ENCODE peak calls at places on chromosomes 12 and 14, in five cellular contexts. One of them, this sample, is unnamed.

GRCh38 chr14:65433157-65433556 is 20.6 kb downstream of the FUT8 start:
- DNase-seq in sciatic nerve: no peak
- DNase-seq in stimulated activated CD8-positive, alpha-beta memory T cell treated with anti-CD3 and anti-CD28 coated beads, Interleukin-15, amount 100 ng/mL, for 1 hour: no peak
- DNase-seq in AG08396: no peak
- DNase-seq in stimulated activated CD4-positive, alpha-beta T cell treated with anti-CD3 and anti-CD28 coated beads, Interleukin-4, amount 100 ng/mL, for 4 hours: no peak
- DNase-seq in this sample: no peak

GRCh38 chr14:33709286-33709685 is 241.6 kb downstream of the EGLN3 start:
- DNase-seq in stimulated activated CD8-positive, alpha-beta memory T cell treated with anti-CD3 and anti-CD28 coated beads, Interleukin-15, amount 100 ng/mL, for 1 hour: no peak
- DNase-seq in AG08396: no peak
- DNase-seq in sciatic nerve: no peak
- DNase-seq in stimulated activated CD4-positive, alpha-beta T cell treated with anti-CD3 and anti-CD28 coated beads, Interleukin-4, amount 100 ng/mL, for 4 hours: no peak
- DNase-seq in this sample: no peak

GRCh38 chr14:64951291-64951690 is 8.7 kb upstream of the GPX2 start:
- DNase-seq in stimulated activated CD8-positive, alpha-beta memory T cell treated with anti-CD3 and anti-CD28 coated beads, Interleukin-15, amount 100 ng/mL, for 1 hour: no peak
- DNase-seq in sciatic nerve: peak
- DNase-seq in stimulated activated CD4-positive, alpha-beta T cell treated with anti-CD3 and anti-CD28 coated beads, Interleukin-4, amount 100 ng/mL, for 4 hours: no peak
- DNase-seq in AG08396: no peak
- DNase-seq in this sample: no peak

GRCh38 chr14:62179367-62180018 is 417.3 kb downstream of the SNAPC1 start:
- DNase-seq in stimulated activated CD8-positive, alpha-beta memory T cell treated with anti-CD3 and anti-CD28 coated beads, Interleukin-15, amount 100 ng/mL, for 1 hour: no peak
- DNase-seq in AG08396: peak
- DNase-seq in stimulated activated CD4-positive, alpha-beta T cell treated with anti-CD3 and anti-CD28 coated beads, Interleukin-4, amount 100 ng/mL, for 4 hours: peak
- DNase-seq in sciatic nerve: no peak
- DNase-seq in this sample: peak

GRCh38 chr14:60222820-60223219 is 26.2 kb upstream of the PPM1A start:
- DNase-seq in sciatic nerve: no peak
- DNase-seq in stimulated activated CD4-positive, alpha-beta T cell treated with anti-CD3 and anti-CD28 coated beads, Interleukin-4, amount 100 ng/mL, for 4 hours: no peak
- DNase-seq in AG08396: no peak
- DNase-seq in stimulated activated CD8-positive, alpha-beta memory T cell treated with anti-CD3 and anti-CD28 coated beads, Interleukin-15, amount 100 ng/mL, for 1 hour: no peak
- DNase-seq in this sample: peak

GRCh38 chr12:104971276-104971675 is 13.2 kb upstream of the SLC41A2 start:
- DNase-seq in stimulated activated CD4-positive, alpha-beta T cell treated with anti-CD3 and anti-CD28 coated beads, Interleukin-4, amount 100 ng/mL, for 4 hours: no peak
- DNase-seq in AG08396: no peak
- DNase-seq in sciatic nerve: no peak
- DNase-seq in stimulated activated CD8-positive, alpha-beta memory T cell treated with anti-CD3 and anti-CD28 coated beads, Interleukin-15, amount 100 ng/mL, for 1 hour: no peak
- DNase-seq in this sample: no peak

GRCh38 chr12:58529114-58529665 is 391.1 kb downstream of the LRIG3 start:
- DNase-seq in stimulated activated CD8-positive, alpha-beta memory T cell treated with anti-CD3 and anti-CD28 coated beads, Interleukin-15, amount 100 ng/mL, for 1 hour: no peak
- DNase-seq in AG08396: peak
- DNase-seq in stimulated activated CD4-positive, alpha-beta T cell treated with anti-CD3 and anti-CD28 coated beads, Interleukin-4, amount 100 ng/mL, for 4 hours: no peak
- DNase-seq in sciatic nerve: no peak
- DNase-seq in this sample: peak

GRCh38 chr12:130514149-130514551 is 176.5 kb downstream of the PIWIL1 start:
- DNase-seq in stimulated activated CD8-positive, alpha-beta memory T cell treated with anti-CD3 and anti-CD28 coated beads, Interleukin-15, amount 100 ng/mL, for 1 hour: no peak
- DNase-seq in stimulated activated CD4-positive, alpha-beta T cell treated with anti-CD3 and anti-CD28 coated beads, Interleukin-4, amount 100 ng/mL, for 4 hours: no peak
- DNase-seq in sciatic nerve: no peak
- DNase-seq in AG08396: no peak
- DNase-seq in this sample: no peak

GRCh38 chr14:67151082-67151666 is 38.1 kb upstream of the GARIN2 start:
- DNase-seq in stimulated activated CD8-positive, alpha-beta memory T cell treated with anti-CD3 and anti-CD28 coated beads, Interleukin-15, amount 100 ng/mL, for 1 hour: no peak
- DNase-seq in stimulated activated CD4-positive, alpha-beta T cell treated with anti-CD3 and anti-CD28 coated beads, Interleukin-4, amount 100 ng/mL, for 4 hours: no peak
- DNase-seq in AG08396: no peak
- DNase-seq in sciatic nerve: no peak
- DNase-seq in this sample: no peak

This sample was measured in NCI-H2029.